ENCODE peak calls at places on chromosomes 3 and 15, in ten cellular contexts. One of them, this sample, is unnamed.

GRCh38 chr3:146125946-146126345 is 35.0 kb downstream of the PLOD2 start:
- DNase-seq in mammary epithelial cell: peak
- DNase-seq in gastrocnemius medialis: no peak
- DNase-seq in lung: no peak
- DNase-seq in cardiac fibroblast: peak
- DNase-seq in pancreas: no peak
- DNase-seq in GM12878: no peak
- DNase-seq in nephron progenitor cell: no peak
- DNase-seq in endothelial cell: no peak
- DNase-seq in activated CD8-positive, alpha-beta T cell treated with anti-CD3 and anti-CD28 coated beads for 36 hours: no peak
- DNase-seq in this sample: peak

GRCh38 chr3:40290396-40290795 is 19.1 kb upstream of the EIF1B start:
- DNase-seq in mammary epithelial cell: no peak
- DNase-seq in gastrocnemius medialis: no peak
- DNase-seq in lung: no peak
- DNase-seq in cardiac fibroblast: no peak
- DNase-seq in pancreas: no peak
- DNase-seq in GM12878: no peak
- DNase-seq in nephron progenitor cell: no peak
- DNase-seq in endothelial cell: no peak
- DNase-seq in activated CD8-positive, alpha-beta T cell treated with anti-CD3 and anti-CD28 coated beads for 36 hours: peak
- DNase-seq in this sample: no peak

GRCh38 chr15:67941643-67942315 is 101.9 kb upstream of the RNU6-1 start:
- DNase-seq in mammary epithelial cell: peak
- DNase-seq in gastrocnemius medialis: no peak
- DNase-seq in lung: no peak
- DNase-seq in cardiac fibroblast: peak
- DNase-seq in pancreas: no peak
- DNase-seq in GM12878: no peak
- DNase-seq in nephron progenitor cell: no peak
- DNase-seq in endothelial cell: no peak
- DNase-seq in activated CD8-positive, alpha-beta T cell treated with anti-CD3 and anti-CD28 coated beads for 36 hours: no peak
- DNase-seq in this sample: peak

GRCh38 chr3:159458010-159458409 is 530.6 kb upstream of the IL12A start:
- DNase-seq in mammary epithelial cell: peak
- DNase-seq in gastrocnemius medialis: no peak
- DNase-seq in lung: no peak
- DNase-seq in cardiac fibroblast: peak
- DNase-seq in pancreas: no peak
- DNase-seq in GM12878: no peak
- DNase-seq in nephron progenitor cell: no peak
- DNase-seq in endothelial cell: no peak
- DNase-seq in activated CD8-positive, alpha-beta T cell treated with anti-CD3 and anti-CD28 coated beads for 36 hours: no peak
- DNase-seq in this sample: peak

GRCh38 chr15:96551196-96551595 is 220.7 kb downstream of the NR2F2 start:
- DNase-seq in mammary epithelial cell: no peak
- DNase-seq in gastrocnemius medialis: no peak
- DNase-seq in lung: no peak
- DNase-seq in cardiac fibroblast: no peak
- DNase-seq in pancreas: no peak
- DNase-seq in GM12878: no peak
- DNase-seq in nephron progenitor cell: no peak
- DNase-seq in endothelial cell: no peak
- DNase-seq in activated CD8-positive, alpha-beta T cell treated with anti-CD3 and anti-CD28 coated beads for 36 hours: no peak
- DNase-seq in this sample: peak

GRCh38 chr3:48276856-48277641 is 36.1 kb downstream of the ZNF589 start:
- DNase-seq in mammary epithelial cell: no peak
- DNase-seq in gastrocnemius medialis: no peak
- DNase-seq in lung: no peak
- DNase-seq in cardiac fibroblast: no peak
- DNase-seq in pancreas: no peak
- DNase-seq in GM12878: no peak
- DNase-seq in nephron progenitor cell: no peak
- DNase-seq in endothelial cell: no peak
- DNase-seq in activated CD8-positive, alpha-beta T cell treated with anti-CD3 and anti-CD28 coated beads for 36 hours: no peak
- DNase-seq in this sample: no peak

GRCh38 chr3:37680393-37680792 is 181.3 kb upstream of the CTDSPL start:
- DNase-seq in mammary epithelial cell: no peak
- DNase-seq in gastrocnemius medialis: no peak
- DNase-seq in lung: no peak
- DNase-seq in cardiac fibroblast: peak
- DNase-seq in pancreas: no peak
- DNase-seq in GM12878: no peak
- DNase-seq in nephron progenitor cell: no peak
- DNase-seq in endothelial cell: no peak
- DNase-seq in activated CD8-positive, alpha-beta T cell treated with anti-CD3 and anti-CD28 coated beads for 36 hours: no peak
- DNase-seq in this sample: no peak

GRCh38 chr15:81886586-81886985 is 159.2 kb downstream of the MEX3B start:
- DNase-seq in mammary epithelial cell: no peak
- DNase-seq in gastrocnemius medialis: no peak
- DNase-seq in lung: no peak
- DNase-seq in cardiac fibroblast: no peak
- DNase-seq in pancreas: no peak
- DNase-seq in GM12878: no peak
- DNase-seq in nephron progenitor cell: no peak
- DNase-seq in endothelial cell: no peak
- DNase-seq in activated CD8-positive, alpha-beta T cell treated with anti-CD3 and anti-CD28 coated beads for 36 hours: no peak
- DNase-seq in this sample: peak

GRCh38 chr3:32082727-32083126 is 23.7 kb upstream of the GPD1L start:
- DNase-seq in mammary epithelial cell: no peak
- DNase-seq in gastrocnemius medialis: no peak
- DNase-seq in lung: no peak
- DNase-seq in cardiac fibroblast: peak
- DNase-seq in pancreas: no peak
- DNase-seq in GM12878: no peak
- DNase-seq in nephron progenitor cell: no peak
- DNase-seq in endothelial cell: no peak
- DNase-seq in activated CD8-positive, alpha-beta T cell treated with anti-CD3 and anti-CD28 coated beads for 36 hours: no peak
- DNase-seq in this sample: no peak
- TF ChIP-seq CTCF in mammary epithelial cell: no peak
- TF ChIP-seq CTCF in gastrocnemius medialis: no peak
- TF ChIP-seq CTCF in lung: no peak
- TF ChIP-seq CTCF in cardiac fibroblast: no peak
- TF ChIP-seq CTCF in pancreas: no peak
- TF ChIP-seq CTCF in GM12878: no peak
- TF ChIP-seq CTCF in nephron progenitor cell: no peak
- TF ChIP-seq CTCF in endothelial cell: no peak
- TF ChIP-seq CTCF in activated CD8-positive, alpha-beta T cell treated with anti-CD3 and anti-CD28 coated beads for 36 hours: no peak
- TF ChIP-seq CTCF in this sample: no peak

GRCh38 chr15:35909414-35909813 is 363.4 kb upstream of the DPH6 start:
- DNase-seq in mammary epithelial cell: no peak
- DNase-seq in gastrocnemius medialis: no peak
- DNase-seq in lung: no peak
- DNase-seq in cardiac fibroblast: no peak
- DNase-seq in pancreas: no peak
- DNase-seq in GM12878: no peak
- DNase-seq in nephron progenitor cell: no peak
- DNase-seq in endothelial cell: no peak
- DNase-seq in activated CD8-positive, alpha-beta T cell treated with anti-CD3 and anti-CD28 coated beads for 36 hours: no peak
- DNase-seq in this sample: no peak

GRCh38 chr15:35910227-35910626 is 364.3 kb upstream of the DPH6 start:
- DNase-seq in mammary epithelial cell: no peak
- DNase-seq in gastrocnemius medialis: no peak
- DNase-seq in lung: no peak
- DNase-seq in cardiac fibroblast: no peak
- DNase-seq in pancreas: no peak
- DNase-seq in GM12878: no peak
- DNase-seq in nephron progenitor cell: no peak
- DNase-seq in endothelial cell: no peak
- DNase-seq in activated CD8-positive, alpha-beta T cell treated with anti-CD3 and anti-CD28 coated beads for 36 hours: no peak
- DNase-seq in this sample: no peak

GRCh38 chr15:35911052-35911780 is 365.3 kb upstream of the DPH6 start:
- DNase-seq in mammary epithelial cell: no peak
- DNase-seq in gastrocnemius medialis: no peak
- DNase-seq in lung: no peak
- DNase-seq in cardiac fibroblast: no peak
- DNase-seq in pancreas: peak
- DNase-seq in GM12878: no peak
- DNase-seq in nephron progenitor cell: no peak
- DNase-seq in endothelial cell: no peak
- DNase-seq in activated CD8-positive, alpha-beta T cell treated with anti-CD3 and anti-CD28 coated beads for 36 hours: no peak
- DNase-seq in this sample: no peak

GRCh38 chr15:35914573-35914972 is 368.6 kb upstream of the DPH6 start:
- DNase-seq in mammary epithelial cell: no peak
- DNase-seq in gastrocnemius medialis: no peak
- DNase-seq in lung: no peak
- DNase-seq in cardiac fibroblast: no peak
- DNase-seq in pancreas: no peak
- DNase-seq in GM12878: no peak
- DNase-seq in nephron progenitor cell: no peak
- DNase-seq in endothelial cell: no peak
- DNase-seq in activated CD8-positive, alpha-beta T cell treated with anti-CD3 and anti-CD28 coated beads for 36 hours: no peak
- DNase-seq in this sample: no peak

DNA sequence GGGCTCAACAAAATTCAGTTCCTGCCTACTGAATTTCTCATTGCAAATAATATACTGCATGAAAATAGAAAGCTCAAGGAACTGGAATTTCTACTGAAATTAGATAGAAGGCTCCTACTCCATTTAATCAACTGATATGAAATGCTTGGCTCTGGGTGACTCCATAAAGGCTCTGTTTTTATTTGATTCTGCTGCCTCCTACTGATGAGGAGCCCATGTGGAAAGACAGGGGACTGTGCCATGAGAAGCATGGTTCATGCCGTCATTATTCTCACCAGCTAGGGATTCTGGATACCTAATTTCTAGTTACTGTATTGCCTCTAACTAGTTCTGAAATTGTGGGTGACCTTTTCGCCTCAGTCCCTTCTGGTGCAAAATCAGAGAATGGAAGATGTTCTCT is 366.2 kb upstream of the DPH6 start:
- DNase-seq in mammary epithelial cell: peak
- DNase-seq in gastrocnemius medialis: no peak
- DNase-seq in lung: no peak
- DNase-seq in cardiac fibroblast: peak
- DNase-seq in pancreas: no peak
- DNase-seq in GM12878: no peak
- DNase-seq in nephron progenitor cell: no peak
- DNase-seq in endothelial cell: no peak
- DNase-seq in activated CD8-positive, alpha-beta T cell treated with anti-CD3 and anti-CD28 coated beads for 36 hours: no peak
- DNase-seq in this sample: peak
- TF ChIP-seq CTCF in mammary epithelial cell: peak
- TF ChIP-seq CTCF in gastrocnemius medialis: no peak
- TF ChIP-seq CTCF in lung: no peak
- TF ChIP-seq CTCF in cardiac fibroblast: peak
- TF ChIP-seq CTCF in pancreas: no peak
- TF ChIP-seq CTCF in GM12878: no peak
- TF ChIP-seq CTCF in nephron progenitor cell: no peak
- TF ChIP-seq CTCF in endothelial cell: no peak
- TF ChIP-seq CTCF in activated CD8-positive, alpha-beta T cell treated with anti-CD3 and anti-CD28 coated beads for 36 hours: no peak
- TF ChIP-seq CTCF in this sample: peak

GRCh38 chr3:23797490-23797889 is 8.3 kb upstream of the UBE2E1 start:
- DNase-seq in mammary epithelial cell: no peak
- DNase-seq in gastrocnemius medialis: no peak
- DNase-seq in lung: no peak
- DNase-seq in cardiac fibroblast: no peak
- DNase-seq in pancreas: no peak
- DNase-seq in GM12878: peak
- DNase-seq in nephron progenitor cell: no peak
- DNase-seq in endothelial cell: no peak
- DNase-seq in activated CD8-positive, alpha-beta T cell treated with anti-CD3 and anti-CD28 coated beads for 36 hours: peak
- DNase-seq in this sample: no peak

GRCh38 chr3:23804441-23805227 is 1.1 kb upstream of the UBE2E1 start:
- DNase-seq in mammary epithelial cell: peak
- DNase-seq in gastrocnemius medialis: no peak
- DNase-seq in lung: no peak
- DNase-seq in cardiac fibroblast: peak
- DNase-seq in pancreas: no peak
- DNase-seq in GM12878: no peak
- DNase-seq in nephron progenitor cell: peak
- DNase-seq in endothelial cell: no peak
- DNase-seq in activated CD8-positive, alpha-beta T cell treated with anti-CD3 and anti-CD28 coated beads for 36 hours: no peak
- DNase-seq in this sample: no peak

GRCh38 chr3:23796518-23796917 is 9.2 kb upstream of the UBE2E1 start:
- DNase-seq in mammary epithelial cell: peak
- DNase-seq in gastrocnemius medialis: no peak
- DNase-seq in lung: no peak
- DNase-seq in cardiac fibroblast: no peak
- DNase-seq in pancreas: no peak
- DNase-seq in GM12878: no peak
- DNase-seq in nephron progenitor cell: no peak
- DNase-seq in endothelial cell: no peak
- DNase-seq in activated CD8-positive, alpha-beta T cell treated with anti-CD3 and anti-CD28 coated beads for 36 hours: no peak
- DNase-seq in this sample: no peak

GRCh38 chr3:23805228-23805880 is 401 bp upstream of the UBE2E1 start:
- DNase-seq in mammary epithelial cell: no peak
- DNase-seq in gastrocnemius medialis: no peak
- DNase-seq in lung: no peak
- DNase-seq in cardiac fibroblast: no peak
- DNase-seq in pancreas: no peak
- DNase-seq in GM12878: no peak
- DNase-seq in nephron progenitor cell: no peak
- DNase-seq in endothelial cell: no peak
- DNase-seq in activated CD8-positive, alpha-beta T cell treated with anti-CD3 and anti-CD28 coated beads for 36 hours: no peak
- DNase-seq in this sample: no peak

DNA sequence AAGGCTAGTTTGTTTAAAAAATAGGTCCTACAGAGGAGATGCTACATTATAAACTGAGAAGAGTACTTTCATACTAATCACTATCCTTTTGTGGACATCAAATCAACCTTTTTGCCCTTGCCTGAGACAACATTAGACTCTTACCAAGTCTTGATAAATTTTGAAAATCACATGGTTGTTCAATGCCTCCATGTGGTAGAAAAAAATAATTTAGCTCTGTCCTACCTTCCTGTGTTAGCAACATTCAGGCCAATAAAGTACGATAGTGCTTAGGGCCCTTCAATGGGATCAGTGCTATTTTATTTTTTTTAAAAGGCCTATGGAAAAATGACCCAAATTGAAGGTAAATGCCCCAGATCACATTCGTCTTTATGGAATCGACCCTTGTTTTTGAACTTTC is 5.0 kb upstream of the UBE2E1 start:
- DNase-seq in mammary epithelial cell: no peak
- DNase-seq in gastrocnemius medialis: no peak
- DNase-seq in lung: no peak
- DNase-seq in cardiac fibroblast: peak
- DNase-seq in pancreas: no peak
- DNase-seq in GM12878: no peak
- DNase-seq in nephron progenitor cell: no peak
- DNase-seq in endothelial cell: no peak
- DNase-seq in activated CD8-positive, alpha-beta T cell treated with anti-CD3 and anti-CD28 coated beads for 36 hours: no peak
- DNase-seq in this sample: no peak
- TF ChIP-seq CTCF in mammary epithelial cell: peak
- TF ChIP-seq CTCF in gastrocnemius medialis: no peak
- TF ChIP-seq CTCF in lung: no peak
- TF ChIP-seq CTCF in cardiac fibroblast: peak
- TF ChIP-seq CTCF in pancreas: no peak
- TF ChIP-seq CTCF in GM12878: peak
- TF ChIP-seq CTCF in nephron progenitor cell: no peak
- TF ChIP-seq CTCF in endothelial cell: no peak
- TF ChIP-seq CTCF in activated CD8-positive, alpha-beta T cell treated with anti-CD3 and anti-CD28 coated beads for 36 hours: no peak
- TF ChIP-seq CTCF in this sample: no peak

GRCh38 chr15:43799945-43800285 is at the start of gene SERINC4:
- DNase-seq in mammary epithelial cell: no peak
- DNase-seq in gastrocnemius medialis: no peak
- DNase-seq in lung: no peak
- DNase-seq in cardiac fibroblast: no peak
- DNase-seq in pancreas: no peak
- DNase-seq in GM12878: no peak
- DNase-seq in nephron progenitor cell: no peak
- DNase-seq in endothelial cell: no peak
- DNase-seq in activated CD8-positive, alpha-beta T cell treated with anti-CD3 and anti-CD28 coated beads for 36 hours: no peak
- DNase-seq in this sample: peak

GRCh38 chr15:43795997-43796396 is 3.9 kb downstream of the SERF2 start:
- DNase-seq in mammary epithelial cell: no peak
- DNase-seq in gastrocnemius medialis: no peak
- DNase-seq in lung: no peak
- DNase-seq in cardiac fibroblast: no peak
- DNase-seq in pancreas: no peak
- DNase-seq in GM12878: no peak
- DNase-seq in nephron progenitor cell: no peak
- DNase-seq in endothelial cell: no peak
- DNase-seq in activated CD8-positive, alpha-beta T cell treated with anti-CD3 and anti-CD28 coated beads for 36 hours: no peak
- DNase-seq in this sample: no peak

GRCh38 chr15:43796566-43796965 is 3.5 kb downstream of the SERINC4 start:
- DNase-seq in mammary epithelial cell: no peak
- DNase-seq in gastrocnemius medialis: no peak
- DNase-seq in lung: no peak
- DNase-seq in cardiac fibroblast: no peak
- DNase-seq in pancreas: no peak
- DNase-seq in GM12878: no peak
- DNase-seq in nephron progenitor cell: no peak
- DNase-seq in endothelial cell: no peak
- DNase-seq in activated CD8-positive, alpha-beta T cell treated with anti-CD3 and anti-CD28 coated beads for 36 hours: no peak
- DNase-seq in this sample: no peak

GRCh38 chr15:43800286-43801136 is at the start of gene HYPK:
- DNase-seq in mammary epithelial cell: peak
- DNase-seq in gastrocnemius medialis: peak
- DNase-seq in lung: peak
- DNase-seq in cardiac fibroblast: peak
- DNase-seq in pancreas: peak
- DNase-seq in GM12878: peak
- DNase-seq in nephron progenitor cell: peak
- DNase-seq in endothelial cell: peak
- DNase-seq in activated CD8-positive, alpha-beta T cell treated with anti-CD3 and anti-CD28 coated beads for 36 hours: peak
- DNase-seq in this sample: peak

GRCh38 chr15:43799209-43799944 is 643 bp downstream of the SERINC4 start:
- DNase-seq in mammary epithelial cell: no peak
- DNase-seq in gastrocnemius medialis: no peak
- DNase-seq in lung: no peak
- DNase-seq in cardiac fibroblast: no peak
- DNase-seq in pancreas: no peak
- DNase-seq in GM12878: no peak
- DNase-seq in nephron progenitor cell: no peak
- DNase-seq in endothelial cell: no peak
- DNase-seq in activated CD8-positive, alpha-beta T cell treated with anti-CD3 and anti-CD28 coated beads for 36 hours: no peak
- DNase-seq in this sample: no peak
- TF ChIP-seq CTCF in mammary epithelial cell: no peak
- TF ChIP-seq CTCF in gastrocnemius medialis: no peak
- TF ChIP-seq CTCF in lung: no peak
- TF ChIP-seq CTCF in cardiac fibroblast: no peak
- TF ChIP-seq CTCF in pancreas: no peak
- TF ChIP-seq CTCF in GM12878: peak
- TF ChIP-seq CTCF in nephron progenitor cell: no peak
- TF ChIP-seq CTCF in endothelial cell: no peak
- TF ChIP-seq CTCF in activated CD8-positive, alpha-beta T cell treated with anti-CD3 and anti-CD28 coated beads for 36 hours: no peak
- TF ChIP-seq CTCF in this sample: no peak

This sample was measured in MCF 10A.